ENCODE peak calls at places on chromosomes 13 and 19, in six cellular contexts. One of them, this sample, is unnamed.
A peak's percentile ranks its signal among the peaks of the same experiment; 100 is the strongest.

GRCh38 chr13:46577656-46578589 is 25.0 kb downstream of the LRCH1 start:
- DNase-seq in choroid plexus epithelial cell: no peak
- DNase-seq in stimulated activated CD8-positive, alpha-beta memory T cell treated with anti-CD3 and anti-CD28 coated beads, Interleukin-2, amount 100 ng/mL, for 48 hours: no peak
- DNase-seq in MCF 10A: no peak
- DNase-seq in CD8-positive, alpha-beta memory T cell: no peak
- DNase-seq in Peyer's patch: no peak
- DNase-seq in this sample: no peak

GRCh38 chr19:4652075-4652474 is 12.8 kb downstream of the TNFAIP8L1 start:
- DNase-seq in choroid plexus epithelial cell: no peak
- DNase-seq in stimulated activated CD8-positive, alpha-beta memory T cell treated with anti-CD3 and anti-CD28 coated beads, Interleukin-2, amount 100 ng/mL, for 48 hours: no peak
- DNase-seq in MCF 10A: no peak
- DNase-seq in CD8-positive, alpha-beta memory T cell: no peak
- DNase-seq in Peyer's patch: no peak
- DNase-seq in this sample: no peak

GRCh38 chr19:38229585-38230073 is 5.6 kb upstream of the DPF1 start:
- DNase-seq in choroid plexus epithelial cell: peak; percentile 90
- DNase-seq in stimulated activated CD8-positive, alpha-beta memory T cell treated with anti-CD3 and anti-CD28 coated beads, Interleukin-2, amount 100 ng/mL, for 48 hours: peak; percentile 71
- DNase-seq in MCF 10A: peak; percentile 59
- DNase-seq in CD8-positive, alpha-beta memory T cell: peak; percentile 35
- DNase-seq in Peyer's patch: peak; percentile 36
- DNase-seq in this sample: peak; percentile 52

GRCh38 chr13:32264407-32264806 is 50.8 kb downstream of the ZAR1L start:
- DNase-seq in choroid plexus epithelial cell: peak; percentile 66
- DNase-seq in stimulated activated CD8-positive, alpha-beta memory T cell treated with anti-CD3 and anti-CD28 coated beads, Interleukin-2, amount 100 ng/mL, for 48 hours: no peak
- DNase-seq in MCF 10A: peak; percentile 85
- DNase-seq in CD8-positive, alpha-beta memory T cell: no peak
- DNase-seq in Peyer's patch: no peak
- DNase-seq in this sample: no peak

GRCh38 chr19:17942582-17943283 is 9.9 kb downstream of the CCDC124 start:
- DNase-seq in choroid plexus epithelial cell: no peak
- DNase-seq in stimulated activated CD8-positive, alpha-beta memory T cell treated with anti-CD3 and anti-CD28 coated beads, Interleukin-2, amount 100 ng/mL, for 48 hours: no peak
- DNase-seq in MCF 10A: no peak
- DNase-seq in CD8-positive, alpha-beta memory T cell: no peak
- DNase-seq in Peyer's patch: no peak
- DNase-seq in this sample: no peak

GRCh38 chr19:49020342-49020741 is 3.5 kb upstream of the LHB start:
- DNase-seq in choroid plexus epithelial cell: no peak
- DNase-seq in stimulated activated CD8-positive, alpha-beta memory T cell treated with anti-CD3 and anti-CD28 coated beads, Interleukin-2, amount 100 ng/mL, for 48 hours: no peak
- DNase-seq in MCF 10A: no peak
- DNase-seq in CD8-positive, alpha-beta memory T cell: no peak
- DNase-seq in Peyer's patch: no peak
- DNase-seq in this sample: no peak

GRCh38 chr19:6828698-6829633 is 56.5 kb downstream of the VAV1 start:
- DNase-seq in choroid plexus epithelial cell: no peak
- DNase-seq in stimulated activated CD8-positive, alpha-beta memory T cell treated with anti-CD3 and anti-CD28 coated beads, Interleukin-2, amount 100 ng/mL, for 48 hours: peak; percentile 51
- DNase-seq in MCF 10A: peak; percentile 60
- DNase-seq in CD8-positive, alpha-beta memory T cell: no peak
- DNase-seq in Peyer's patch: no peak
- DNase-seq in this sample: no peak

GRCh38 chr19:33580026-33580644 is 41.6 kb upstream of the CHST8 start:
- DNase-seq in choroid plexus epithelial cell: no peak
- DNase-seq in stimulated activated CD8-positive, alpha-beta memory T cell treated with anti-CD3 and anti-CD28 coated beads, Interleukin-2, amount 100 ng/mL, for 48 hours: no peak
- DNase-seq in MCF 10A: no peak
- DNase-seq in CD8-positive, alpha-beta memory T cell: no peak
- DNase-seq in Peyer's patch: no peak
- DNase-seq in this sample: no peak

GRCh38 chr19:56491399-56491798 is 14.3 kb upstream of the ZNF667 start:
- DNase-seq in choroid plexus epithelial cell: peak; percentile 29
- DNase-seq in stimulated activated CD8-positive, alpha-beta memory T cell treated with anti-CD3 and anti-CD28 coated beads, Interleukin-2, amount 100 ng/mL, for 48 hours: no peak
- DNase-seq in MCF 10A: no peak
- DNase-seq in CD8-positive, alpha-beta memory T cell: no peak
- DNase-seq in Peyer's patch: no peak
- DNase-seq in this sample: no peak

GRCh38 chr19:50906217-50906616 is 5.0 kb downstream of the KLK4 start:
- DNase-seq in choroid plexus epithelial cell: peak; percentile 24
- DNase-seq in stimulated activated CD8-positive, alpha-beta memory T cell treated with anti-CD3 and anti-CD28 coated beads, Interleukin-2, amount 100 ng/mL, for 48 hours: peak; percentile 36
- DNase-seq in MCF 10A: peak; percentile 44
- DNase-seq in CD8-positive, alpha-beta memory T cell: no peak
- DNase-seq in Peyer's patch: no peak
- DNase-seq in this sample: no peak

GRCh38 chr19:41261474-41262190 is 2.5 kb upstream of the HNRNPUL1 start:
- DNase-seq in choroid plexus epithelial cell: no peak
- DNase-seq in stimulated activated CD8-positive, alpha-beta memory T cell treated with anti-CD3 and anti-CD28 coated beads, Interleukin-2, amount 100 ng/mL, for 48 hours: no peak
- DNase-seq in MCF 10A: no peak
- DNase-seq in CD8-positive, alpha-beta memory T cell: no peak
- DNase-seq in Peyer's patch: no peak
- DNase-seq in this sample: no peak

GRCh38 chr13:74681891-74682290 is 547.7 kb upstream of the KLF12 start:
- DNase-seq in choroid plexus epithelial cell: no peak
- DNase-seq in stimulated activated CD8-positive, alpha-beta memory T cell treated with anti-CD3 and anti-CD28 coated beads, Interleukin-2, amount 100 ng/mL, for 48 hours: no peak
- DNase-seq in MCF 10A: no peak
- DNase-seq in CD8-positive, alpha-beta memory T cell: no peak
- DNase-seq in Peyer's patch: no peak
- DNase-seq in this sample: no peak

GRCh38 chr19:19405919-19406877 is 723 bp downstream of the GATAD2A start:
- DNase-seq in choroid plexus epithelial cell: peak; percentile 52
- DNase-seq in stimulated activated CD8-positive, alpha-beta memory T cell treated with anti-CD3 and anti-CD28 coated beads, Interleukin-2, amount 100 ng/mL, for 48 hours: peak; percentile 38
- DNase-seq in MCF 10A: peak; percentile 49
- DNase-seq in CD8-positive, alpha-beta memory T cell: peak; percentile 41
- DNase-seq in Peyer's patch: peak; percentile 56
- DNase-seq in this sample: peak; percentile 43

GRCh38 chr19:32324631-32325215 is 20.7 kb upstream of the ZNF507 start:
- DNase-seq in choroid plexus epithelial cell: peak; percentile 42
- DNase-seq in stimulated activated CD8-positive, alpha-beta memory T cell treated with anti-CD3 and anti-CD28 coated beads, Interleukin-2, amount 100 ng/mL, for 48 hours: no peak
- DNase-seq in MCF 10A: no peak
- DNase-seq in CD8-positive, alpha-beta memory T cell: no peak
- DNase-seq in Peyer's patch: no peak
- DNase-seq in this sample: no peak

GRCh38 chr19:46068345-46069258 is 27.8 kb upstream of the IGFL4 start:
- DNase-seq in choroid plexus epithelial cell: peak; percentile 86
- DNase-seq in stimulated activated CD8-positive, alpha-beta memory T cell treated with anti-CD3 and anti-CD28 coated beads, Interleukin-2, amount 100 ng/mL, for 48 hours: no peak
- DNase-seq in MCF 10A: peak; percentile 99
- DNase-seq in CD8-positive, alpha-beta memory T cell: no peak
- DNase-seq in Peyer's patch: no peak
- DNase-seq in this sample: no peak

GRCh38 chr19:28288850-28289249 is 924.1 kb downstream of the UQCRFS1 start:
- DNase-seq in choroid plexus epithelial cell: no peak
- DNase-seq in stimulated activated CD8-positive, alpha-beta memory T cell treated with anti-CD3 and anti-CD28 coated beads, Interleukin-2, amount 100 ng/mL, for 48 hours: no peak
- DNase-seq in MCF 10A: no peak
- DNase-seq in CD8-positive, alpha-beta memory T cell: no peak
- DNase-seq in Peyer's patch: no peak
- DNase-seq in this sample: no peak

GRCh38 chr13:108657520-108657919 is 28.1 kb downstream of the MYO16 start:
- DNase-seq in choroid plexus epithelial cell: peak; percentile 12
- DNase-seq in stimulated activated CD8-positive, alpha-beta memory T cell treated with anti-CD3 and anti-CD28 coated beads, Interleukin-2, amount 100 ng/mL, for 48 hours: no peak
- DNase-seq in MCF 10A: no peak
- DNase-seq in CD8-positive, alpha-beta memory T cell: no peak
- DNase-seq in Peyer's patch: no peak
- DNase-seq in this sample: no peak